ENCODE peak calls at places on chromosomes 5 and 9, in four cellular contexts. S, M, H and T are unnamed samples.

GRCh38 chr9:37383393-37383792 is 39.1 kb upstream of the GRHPR start:
- DNase-seq in S (no peak), M (no peak), H (no peak), T (no peak)

GRCh38 chr5:65142511-65143011 is 339.2 kb downstream of the ADAMTS6 start:
- DNase-seq in M (no peak), H (no peak), S (no peak), T (peak)

GRCh38 chr9:19286634-19287188 is 56.2 kb downstream of the DENND4C start:
- DNase-seq in S (no peak), H (peak), M (no peak), T (no peak)

GRCh38 chr9:18362901-18363685 is 110.9 kb upstream of the ADAMTSL1 start:
- DNase-seq in S (no peak), H (no peak), M (no peak), T (no peak)

GRCh38 chr9:111621895-111622480 is 9.1 kb upstream of the DNAJC25 start:
- DNase-seq in S (no peak), M (no peak), H (peak), T (no peak)

GRCh38 chr5:143870871-143871632 is 59.1 kb downstream of the HMHB1 start:
- DNase-seq in M (no peak), H (no peak), S (no peak), T (peak)

GRCh38 chr5:122192883-122193496 is 63.6 kb downstream of the ZNF474 start:
- DNase-seq in H (peak), M (peak), S (no peak), T (peak)

GRCh38 chr5:143094087-143094511 is 309.4 kb downstream of the NR3C1 start:
- DNase-seq in M (no peak), H (no peak), S (peak), T (peak)

GRCh38 chr5:154757647-154758406 is 2.6 kb downstream of the LARP1 start:
- DNase-seq in H (no peak), M (no peak), S (no peak), T (no peak)

GRCh38 chr9:4034404-4034803 is 265.5 kb downstream of the GLIS3 start:
- DNase-seq in H (no peak), S (no peak), M (no peak), T (no peak)

GRCh38 chr9:136241540-136241939 is 4.1 kb downstream of the QSOX2 start:
- DNase-seq in M (no peak), S (no peak), H (no peak), T (no peak)

GRCh38 chr5:123755587-123756324 is 243.8 kb downstream of the CSNK1G3 start:
- DNase-seq in H (no peak), S (no peak), M (no peak), T (no peak)

GRCh38 chr5:16936150-16937022 is at the start of gene MYO10:
- DNase-seq in S (peak), H (no peak), M (no peak), T (peak)

GRCh38 chr9:130635721-130636647 is 28.4 kb upstream of the PRDM12 start:
- DNase-seq in H (no peak), S (no peak), M (no peak), T (no peak)

GRCh38 chr9:6605202-6605601 is 40.3 kb downstream of the GLDC start:
- DNase-seq in M (peak), S (no peak), H (no peak), T (no peak)

GRCh38 chr5:32942225-32942989 is 231.3 kb downstream of the NPR3 start:
- DNase-seq in H (peak), S (peak), M (no peak), T (peak)

GRCh38 chr9:100087218-100087617 is 11.6 kb downstream of the ERP44 start:
- DNase-seq in M (no peak), S (no peak), H (no peak), T (no peak)

GRCh38 chr9:111752455-111752854 is 42.3 kb downstream of the SHOC1 start:
- DNase-seq in S (no peak), M (no peak), H (no peak), T (no peak)

GRCh38 chr5:62059960-62060359 is 246.0 kb upstream of the KIF2A start:
- DNase-seq in M (no peak), S (no peak), H (no peak), T (no peak)

GRCh38 chr5:7856855-7857254 is 5.9 kb upstream of the CFAP90 start:
- DNase-seq in H (peak), M (no peak), S (peak), T (peak)

GRCh38 chr5:111512026-111512405 is 319 bp downstream of the STARD4 start:
- DNase-seq in S (no peak), M (no peak), H (peak), T (peak)

GRCh38 chr5:161084108-161084507 is 232.1 kb upstream of the ATP10B start:
- DNase-seq in H (no peak), M (no peak), S (no peak), T (no peak)

GRCh38 chr9:115327441-115328122 is 209.6 kb upstream of the TNC start:
- DNase-seq in M (no peak), S (no peak), H (no peak), T (no peak)

GRCh38 chr5:4720831-4721230 is 419.3 kb upstream of the ADAMTS16 start:
- DNase-seq in S (no peak), M (no peak), H (no peak), T (no peak)

GRCh38 chr5:132777209-132778069 is at the start of gene SEPTIN8:
- DNase-seq in H (no peak), M (no peak), S (peak), T (no peak)

GRCh38 chr5:136011427-136012001 is 17.3 kb upstream of the TGFBI start:
- DNase-seq in H (no peak), M (no peak), S (no peak), T (no peak)

GRCh38 chr5:53908752-53909151 is 348.3 kb downstream of the NDUFS4 start:
- DNase-seq in H (no peak), M (no peak), S (no peak), T (no peak)

GRCh38 chr5:148962200-148962550 is 100.7 kb downstream of the SH3TC2 start:
- DNase-seq in S (no peak), M (no peak), H (no peak), T (no peak)

GRCh38 chr9:4116708-4117460 is 183.0 kb downstream of the GLIS3 start:
- DNase-seq in S (no peak), M (no peak), H (no peak), T (no peak)

GRCh38 chr9:137097761-137098462 is 11.1 kb downstream of the MAN1B1 start:
- DNase-seq in S (no peak), H (no peak), M (no peak), T (no peak)

GRCh38 chr5:61617995-61618525 is 286.0 kb downstream of the ZSWIM6 start:
- DNase-seq in H (no peak), S (no peak), M (no peak), T (no peak)

GRCh38 chr5:158639876-158640570 is 459.7 kb downstream of the EBF1 start:
- DNase-seq in M (no peak), H (no peak), S (no peak), T (no peak)

GRCh38 chr9:88313364-88314220 is 74.7 kb upstream of the SPIN1 start:
- DNase-seq in M (no peak), S (peak), H (no peak), T (peak)
- TF ChIP-seq SUZ12 in M (no peak), S (no peak), H (no peak), T (no peak)

DNA sequence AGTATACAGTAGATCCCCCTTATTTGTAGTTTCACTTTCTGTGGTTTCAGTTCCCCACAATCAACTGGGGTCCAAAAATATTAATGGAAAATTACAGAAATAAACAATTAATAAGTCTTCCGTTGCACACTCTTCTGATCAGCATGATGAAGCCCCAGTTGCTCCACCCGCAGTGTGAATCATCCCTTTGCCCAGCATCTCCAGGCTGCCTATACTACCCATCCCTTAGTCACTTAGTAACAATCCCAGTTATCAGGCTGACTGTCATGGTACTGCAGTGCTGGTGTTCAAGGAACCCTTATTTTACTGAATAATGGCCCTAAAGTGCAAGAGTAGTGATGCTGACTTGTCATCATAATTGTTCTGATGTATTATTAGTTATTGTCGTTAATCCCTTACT is 28.9 kb downstream of the SHC3 start:
- DNase-seq in H (no peak), S (no peak), M (no peak), T (no peak)
- TF ChIP-seq YY1 in H (no peak), S (no peak), M (no peak), T (no peak)

DNA sequence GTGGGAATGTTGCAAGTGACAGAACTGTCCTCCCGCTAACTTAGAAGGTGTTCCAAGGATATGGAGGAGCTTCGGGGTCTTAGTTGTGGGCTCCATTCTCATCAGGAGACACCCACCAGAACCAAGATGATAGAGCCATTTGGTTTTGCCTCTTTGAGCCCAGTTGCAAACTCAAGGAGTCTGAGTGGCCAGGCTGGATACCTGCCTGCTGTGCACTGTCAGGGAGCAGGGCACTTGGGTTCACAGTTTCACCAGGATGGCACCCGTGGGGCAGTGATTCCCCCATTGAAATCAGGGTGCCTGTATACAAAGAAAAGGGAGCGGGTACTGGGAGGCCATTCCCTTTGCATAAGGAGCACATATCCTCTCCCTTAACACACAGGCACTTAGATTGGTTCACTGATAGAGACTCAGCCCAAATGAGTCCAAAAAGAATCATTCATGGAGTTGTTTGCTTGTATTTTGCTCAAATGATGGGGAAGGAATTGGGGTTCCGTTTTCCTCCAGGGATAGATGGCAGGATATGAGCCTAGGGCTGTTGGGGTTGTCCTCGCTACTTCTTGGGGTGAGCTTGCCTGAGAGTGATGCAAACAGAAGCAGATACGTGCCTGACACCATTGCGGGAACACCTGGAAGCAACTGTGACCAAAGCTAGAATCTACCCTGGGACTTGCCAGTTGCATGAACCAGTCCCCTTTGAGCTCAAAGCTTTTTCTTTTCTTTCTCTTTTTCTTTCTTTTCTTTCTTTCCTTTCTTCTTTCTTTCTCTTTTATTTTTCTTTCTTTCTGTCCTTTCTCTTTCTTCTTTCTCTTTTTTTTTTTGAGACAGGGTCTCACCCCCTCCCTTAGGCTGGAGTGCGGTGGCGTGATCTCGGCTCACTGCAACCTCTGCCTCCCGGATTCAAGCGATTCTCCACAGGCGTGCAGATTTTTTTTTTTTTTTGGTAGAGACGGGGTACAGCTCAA is 1.3 kb upstream of the PRR7 start:
- DNase-seq in H (no peak), S (no peak), M (no peak), T (no peak)
- TF ChIP-seq ZNF274 in H (no peak), S (no peak), M (no peak), T (no peak)

GRCh38 chr5:67301285-67301904 is 104.8 kb upstream of the CD180 start:
- DNase-seq in H (no peak), M (no peak), S (no peak), T (no peak)
- TF ChIP-seq SUZ12 in H (no peak), M (no peak), S (no peak), T (no peak)

DNA sequence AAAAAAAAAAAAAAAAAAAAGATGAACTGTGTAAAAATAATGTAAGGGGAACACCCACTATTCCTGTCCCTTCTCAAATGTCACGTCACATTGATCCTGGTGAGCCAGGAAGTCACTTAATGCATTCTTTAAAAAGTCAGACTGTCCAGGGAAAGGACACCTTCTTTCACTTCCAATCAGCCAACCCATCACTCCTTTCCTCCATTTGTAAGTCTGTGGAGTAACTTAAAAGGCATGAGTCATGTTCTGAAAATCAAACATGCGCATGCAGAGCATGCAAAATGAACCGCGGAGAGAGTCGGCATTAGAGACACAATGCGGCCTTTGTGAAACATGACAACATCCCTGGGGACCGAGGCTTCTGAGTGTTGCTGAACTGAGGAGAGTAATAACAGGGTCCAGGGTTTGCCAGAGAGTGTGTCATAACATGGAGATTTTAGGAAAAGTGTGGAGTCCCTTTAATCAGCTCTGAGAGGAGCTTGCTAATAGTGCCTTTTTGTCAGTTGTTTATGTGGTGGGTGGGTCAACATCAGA is 77.6 kb upstream of the SEMA6A start:
- DNase-seq in M (peak), H (peak), S (peak), T (peak)
- TF ChIP-seq YY1 in M (peak), H (no peak), S (no peak), T (no peak)

DNA sequence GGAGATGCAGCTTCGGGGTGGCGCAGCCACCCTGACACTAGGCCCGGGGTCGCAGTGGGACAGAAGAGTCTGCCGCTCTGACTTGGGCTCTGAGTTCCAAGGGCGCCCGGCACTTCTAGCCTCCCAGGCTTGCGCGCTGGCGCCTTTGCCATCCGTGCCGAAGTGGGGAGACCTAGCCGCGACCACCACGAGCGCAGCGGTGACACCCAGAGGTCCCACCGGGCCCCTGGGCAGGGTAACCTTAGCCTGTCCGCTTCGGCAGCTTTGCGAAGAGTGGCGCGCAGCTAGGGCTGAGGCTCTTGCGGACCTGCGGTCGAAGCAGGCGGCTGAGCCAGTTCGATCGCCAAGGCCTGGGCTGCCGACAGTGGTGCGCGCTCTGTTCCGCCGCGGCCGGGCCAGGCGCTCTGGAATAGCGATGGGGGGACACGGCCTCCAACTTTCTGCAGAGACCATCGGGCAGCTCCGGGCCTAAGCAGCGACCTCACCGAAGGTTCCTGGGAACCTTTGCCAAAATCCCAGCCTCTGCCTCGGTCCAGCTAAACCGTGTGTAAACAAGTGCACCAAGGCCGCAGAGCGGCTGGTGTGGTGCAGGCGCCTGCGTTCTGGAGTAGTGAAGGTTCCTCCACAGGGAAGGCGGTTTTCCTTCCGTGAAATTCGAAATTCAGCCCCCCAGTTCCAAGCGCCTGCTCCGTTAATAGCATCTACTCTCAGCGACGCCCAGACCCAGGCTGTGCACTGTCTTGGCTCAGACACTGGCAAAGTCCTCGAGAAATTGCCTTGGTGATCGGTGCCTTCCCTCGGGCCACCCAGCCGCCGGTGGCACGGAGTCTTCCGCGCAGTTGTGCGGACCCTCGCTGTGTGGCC is 7.4 kb downstream of the TLX3 start:
- DNase-seq in H (no peak), M (no peak), S (peak), T (no peak)
- TF ChIP-seq ZNF274 in H (no peak), M (no peak), S (no peak), T (no peak)

GRCh38 chr5:153555420-153556114 is 65.1 kb downstream of the GRIA1 start:
- DNase-seq in M (no peak), H (no peak), S (no peak), T (no peak)

GRCh38 chr5:153551537-153552079 is 61.1 kb downstream of the GRIA1 start:
- DNase-seq in S (no peak), M (no peak), H (no peak), T (peak)

GRCh38 chr5:153552886-153553285 is 62.4 kb downstream of the GRIA1 start:
- DNase-seq in S (no peak), H (no peak), M (no peak), T (no peak)
- TF ChIP-seq SUZ12 in S (no peak), H (no peak), M (no peak), T (no peak)

GRCh38 chr9:38437193-38437823 is 13.1 kb upstream of the IGFBPL1 start:
- DNase-seq in M (no peak), S (no peak), H (peak), T (no peak)
- TF ChIP-seq YY1 in M (no peak), S (no peak), H (no peak), T (no peak)